ENCODE peak calls at places on chromosomes 1 and 21, in six cellular contexts. J, N, V, X, F and C are unnamed samples.

GRCh38 chr1:172041689-172042088 is 200.4 kb downstream of the DNM3 start:
- DNase-seq in N (no peak), F (peak; percentile 30), X (peak; percentile 72), J (no peak), V (no peak), C (no peak)

GRCh38 chr1:55230654-55231053 is 15.5 kb upstream of the USP24 start:
- DNase-seq in V (no peak), X (no peak), F (no peak), J (no peak), N (no peak), C (no peak)

GRCh38 chr1:201275266-201275666 is 8.0 kb upstream of the PKP1 start:
- DNase-seq in J (no peak), X (peak; percentile 100), V (no peak), N (no peak), F (peak; percentile 43), C (peak; percentile 100)

GRCh38 chr1:44806025-44806703 is 987 bp downstream of the DYNLT4 start:
- DNase-seq in X (no peak), V (no peak), N (no peak), F (no peak), J (no peak), C (no peak)

GRCh38 chr1:92749024-92749634 is 35.8 kb downstream of the EVI5 start:
- DNase-seq in V (peak; percentile 76), F (peak; percentile 75), N (peak; percentile 71), J (peak; percentile 82), X (peak; percentile 72), C (peak; percentile 54)

GRCh38 chr1:41751804-41752513 is 166.8 kb downstream of the HIVEP3 start:
- DNase-seq in J (no peak), V (no peak), X (peak; percentile 34), F (peak; percentile 92), N (no peak), C (no peak)

GRCh38 chr1:228149341-228150020 is at the start of gene GJC2:
- DNase-seq in V (peak; percentile 30), J (peak; percentile 41), X (no peak), N (peak; percentile 63), F (peak; percentile 18), C (no peak)

GRCh38 chr1:81484284-81484683 is 316.4 kb upstream of the ADGRL2 start:
- DNase-seq in F (no peak), J (no peak), V (no peak), N (no peak), X (no peak), C (no peak)

GRCh38 chr21:46455575-46456385 is 2.9 kb upstream of the DIP2A start:
- DNase-seq in N (no peak), V (peak; percentile 8), J (no peak), F (peak; percentile 66), X (peak; percentile 64), C (peak; percentile 71)

GRCh38 chr1:53693361-53693760 is 45.6 kb downstream of the GLIS1 start:
- DNase-seq in N (no peak), V (peak; percentile 77), X (no peak), J (no peak), F (no peak), C (no peak)

GRCh38 chr1:229884765-229885164 is 182.3 kb upstream of the GALNT2 start:
- DNase-seq in N (no peak), V (peak; percentile 8), X (no peak), F (no peak), J (no peak), C (no peak)

GRCh38 chr21:42833439-42833815 is 45.9 kb downstream of the WDR4 start:
- DNase-seq in X (peak; percentile 74), V (peak; percentile 82), N (peak; percentile 52), F (peak; percentile 5), J (peak; percentile 47), C (no peak)

GRCh38 chr1:12438349-12438924 is 179.6 kb downstream of the DHRS3 start:
- DNase-seq in J (no peak), X (peak; percentile 55), N (no peak), F (no peak), V (no peak), C (peak; percentile 37)

GRCh38 chr1:169383449-169383848 is 15.5 kb downstream of the BLZF1 start:
- DNase-seq in V (no peak), J (no peak), F (no peak), N (no peak), X (no peak), C (no peak)

GRCh38 chr1:207298186-207298585 is 23.3 kb upstream of the CD55 start:
- DNase-seq in N (no peak), J (no peak), V (no peak), X (no peak), F (no peak), C (no peak)
- H3K4me2 ChIP-seq in N (no peak overlapping the region), J (no peak overlapping the region), V (no peak overlapping the region), X (peak overlapping the region; percentile 67), F (peak overlapping the region; percentile 82), C (no peak overlapping the region)

GRCh38 chr1:50417487-50417886 is 5.8 kb downstream of the DMRTA2 start:
- DNase-seq in V (peak; percentile 25), F (no peak), N (peak; percentile 54), J (peak; percentile 40), X (no peak), C (no peak)

GRCh38 chr1:50415235-50416149 is 7.8 kb downstream of the DMRTA2 start:
- DNase-seq in V (peak; percentile 58), N (peak; percentile 57), F (no peak), X (no peak), J (peak; percentile 52), C (no peak)

GRCh38 chr1:50414853-50415234 is 8.4 kb downstream of the DMRTA2 start:
- DNase-seq in V (no peak), X (no peak), F (no peak), N (no peak), J (no peak), C (no peak)

GRCh38 chr1:50416553-50417453 is 6.4 kb downstream of the DMRTA2 start:
- DNase-seq in N (peak; percentile 61), V (peak; percentile 85), F (no peak), J (peak; percentile 95), X (no peak), C (no peak)

GRCh38 chr1:50416150-50416527 is 7.1 kb downstream of the DMRTA2 start:
- DNase-seq in X (no peak), V (peak; percentile 53), J (peak; percentile 78), F (no peak), N (peak; percentile 9), C (no peak)
- H3K4me2 ChIP-seq in X (no peak overlapping the region), V (peak overlapping the region; percentile 19), J (peak overlapping the region; percentile 79), F (no peak overlapping the region), N (peak overlapping the region; percentile 69), C (no peak overlapping the region)

DNA sequence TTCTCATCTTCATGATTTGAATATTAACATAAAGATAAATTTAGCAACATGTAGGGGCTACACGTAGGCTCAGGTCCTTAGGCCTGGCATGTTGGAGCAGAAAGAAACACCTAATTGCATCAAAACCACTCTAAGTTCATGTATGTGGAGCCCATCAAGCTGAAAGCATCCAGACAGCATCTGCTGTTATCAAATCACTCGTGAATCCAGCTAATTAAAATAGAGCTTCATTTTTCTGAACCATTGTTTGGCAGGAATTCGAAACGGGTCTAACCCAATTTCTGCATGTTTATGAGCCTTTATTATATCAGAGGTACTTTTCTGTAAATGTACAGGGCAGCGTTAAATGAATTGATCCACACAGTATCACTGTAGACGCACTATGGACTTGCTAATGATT is 45.7 kb downstream of the PEX14 start:
- DNase-seq in F (no peak), X (no peak), V (no peak), N (no peak), J (no peak), C (no peak)
- H3K4me2 ChIP-seq in F (no peak overlapping the region), X (no peak overlapping the region), V (no peak overlapping the region), N (no peak overlapping the region), J (no peak overlapping the region), C (no peak overlapping the region)

GRCh38 chr1:173862769-173863223 is 5.0 kb downstream of the GAS5 start:
- DNase-seq in F (no peak), V (peak; percentile 55), X (no peak), N (no peak), J (peak; percentile 58), C (no peak)
- H3K4me2 ChIP-seq in F (no peak overlapping the region), V (no peak overlapping the region), X (no peak overlapping the region), N (no peak overlapping the region), J (no peak overlapping the region), C (no peak overlapping the region)

GRCh38 chr1:224745388-224745787 is 129.3 kb downstream of the CNIH3 start:
- DNase-seq in X (no peak), F (no peak), V (no peak), N (no peak), J (no peak), C (no peak)

GRCh38 chr1:224751547-224752311 is 135.6 kb downstream of the CNIH3 start:
- DNase-seq in J (no peak), F (no peak), X (no peak), N (no peak), V (no peak), C (no peak)

GRCh38 chr1:224745924-224746323 is 129.8 kb downstream of the CNIH3 start:
- DNase-seq in F (no peak), V (no peak), X (no peak), N (no peak), J (no peak), C (no peak)

GRCh38 chr1:224744521-224744920 is 128.4 kb downstream of the CNIH3 start:
- DNase-seq in N (no peak), V (no peak), F (no peak), J (no peak), X (no peak), C (no peak)

DNA sequence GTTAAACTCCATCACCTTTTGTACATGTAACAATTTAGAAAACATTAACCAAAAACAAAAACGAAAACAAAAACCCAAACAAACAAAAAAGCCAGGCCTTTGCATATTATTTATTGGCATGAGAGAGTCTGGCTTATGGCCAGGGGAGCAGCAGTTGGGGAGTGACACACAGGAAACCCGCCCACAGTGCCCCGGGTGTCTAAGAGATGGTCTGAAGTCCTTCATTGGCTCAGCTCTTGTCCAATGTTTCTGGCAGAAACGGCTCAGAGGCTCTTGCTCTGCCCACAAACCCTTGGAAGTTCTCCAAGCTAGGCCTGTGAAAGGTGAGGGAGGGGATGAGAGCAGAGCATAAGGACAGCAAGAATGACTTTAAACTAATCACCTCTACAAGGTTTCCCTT is 131.5 kb downstream of the CNIH3 start:
- DNase-seq in N (no peak), X (peak; percentile 63), V (no peak), J (no peak), F (peak; percentile 29), C (peak; percentile 50)
- H3K4me2 ChIP-seq in N (no peak overlapping the region), X (no peak overlapping the region), V (no peak overlapping the region), J (no peak overlapping the region), F (no peak overlapping the region), C (peak overlapping the region; percentile 55)